ENCODE peak calls at places on chromosomes 12 and 14, in ten cellular contexts. One of them, this sample, is unnamed.
A peak's percentile ranks its signal among the peaks of the same experiment; 100 is the strongest.

GRCh38 chr12:104154806-104155205 is 16.8 kb upstream of the NFYB start:
- DNase-seq in fibroblast of the aortic adventitia: no peak
- DNase-seq in aorta: no peak
- DNase-seq in progenitor cell of endocrine pancreas: no peak
- DNase-seq in C1 segment of cervical spinal cord: no peak
- DNase-seq in activated naive CD4-positive, alpha-beta T cell treated with Interleukin-2 at 50 U/mL for 16 hours: no peak
- DNase-seq in EL: no peak
- DNase-seq in stimulated activated CD4-positive, alpha-beta T cell treated with anti-CD3 and anti-CD28 coated beads, Interleukin-1b, Interleukin-23, amount 100 ng/mL, for 1 hour: no peak
- DNase-seq in WTC11: no peak
- DNase-seq in hypothalamus: no peak
- DNase-seq in this sample: no peak

GRCh38 chr14:49950275-49951250 is 57.7 kb downstream of the ARF6 start:
- DNase-seq in C1 segment of cervical spinal cord: no peak
- DNase-seq in WTC11: no peak
- DNase-seq in aorta: no peak
- DNase-seq in fibroblast of the aortic adventitia: no peak
- DNase-seq in activated naive CD4-positive, alpha-beta T cell treated with Interleukin-2 at 50 U/mL for 16 hours: peak; percentile 12
- DNase-seq in hypothalamus: no peak
- DNase-seq in stimulated activated CD4-positive, alpha-beta T cell treated with anti-CD3 and anti-CD28 coated beads, Interleukin-1b, Interleukin-23, amount 100 ng/mL, for 1 hour: no peak
- DNase-seq in EL: no peak
- DNase-seq in progenitor cell of endocrine pancreas: no peak
- DNase-seq in this sample: no peak

GRCh38 chr12:64010069-64010686 is 165.7 kb downstream of the SRGAP1 start:
- DNase-seq in EL: peak; percentile 85
- DNase-seq in activated naive CD4-positive, alpha-beta T cell treated with Interleukin-2 at 50 U/mL for 16 hours: no peak
- DNase-seq in hypothalamus: no peak
- DNase-seq in WTC11: no peak
- DNase-seq in stimulated activated CD4-positive, alpha-beta T cell treated with anti-CD3 and anti-CD28 coated beads, Interleukin-1b, Interleukin-23, amount 100 ng/mL, for 1 hour: no peak
- DNase-seq in fibroblast of the aortic adventitia: peak; percentile 62
- DNase-seq in progenitor cell of endocrine pancreas: no peak
- DNase-seq in aorta: no peak
- DNase-seq in C1 segment of cervical spinal cord: no peak
- DNase-seq in this sample: no peak

GRCh38 chr14:106625181-106625580 is 1098.8 kb downstream of the TMEM121 start:
- DNase-seq in EL: no peak
- DNase-seq in hypothalamus: no peak
- DNase-seq in aorta: no peak
- DNase-seq in WTC11: no peak
- DNase-seq in fibroblast of the aortic adventitia: no peak
- DNase-seq in activated naive CD4-positive, alpha-beta T cell treated with Interleukin-2 at 50 U/mL for 16 hours: no peak
- DNase-seq in stimulated activated CD4-positive, alpha-beta T cell treated with anti-CD3 and anti-CD28 coated beads, Interleukin-1b, Interleukin-23, amount 100 ng/mL, for 1 hour: no peak
- DNase-seq in progenitor cell of endocrine pancreas: no peak
- DNase-seq in C1 segment of cervical spinal cord: no peak
- DNase-seq in this sample: no peak

GRCh38 chr14:101055106-101055662 is 151.7 kb upstream of the RTL1 start:
- DNase-seq in C1 segment of cervical spinal cord: no peak
- DNase-seq in activated naive CD4-positive, alpha-beta T cell treated with Interleukin-2 at 50 U/mL for 16 hours: no peak
- DNase-seq in hypothalamus: no peak
- DNase-seq in fibroblast of the aortic adventitia: no peak
- DNase-seq in WTC11: no peak
- DNase-seq in EL: no peak
- DNase-seq in progenitor cell of endocrine pancreas: no peak
- DNase-seq in aorta: peak; percentile 37
- DNase-seq in stimulated activated CD4-positive, alpha-beta T cell treated with anti-CD3 and anti-CD28 coated beads, Interleukin-1b, Interleukin-23, amount 100 ng/mL, for 1 hour: no peak
- DNase-seq in this sample: no peak

GRCh38 chr12:51270847-51271518 is 768 bp upstream of the SMAGP start:
- DNase-seq in fibroblast of the aortic adventitia: peak; percentile 77
- DNase-seq in hypothalamus: no peak
- DNase-seq in WTC11: no peak
- DNase-seq in stimulated activated CD4-positive, alpha-beta T cell treated with anti-CD3 and anti-CD28 coated beads, Interleukin-1b, Interleukin-23, amount 100 ng/mL, for 1 hour: no peak
- DNase-seq in aorta: no peak
- DNase-seq in EL: peak; percentile 85
- DNase-seq in activated naive CD4-positive, alpha-beta T cell treated with Interleukin-2 at 50 U/mL for 16 hours: no peak
- DNase-seq in C1 segment of cervical spinal cord: no peak
- DNase-seq in progenitor cell of endocrine pancreas: no peak
- DNase-seq in this sample: no peak

GRCh38 chr14:96203635-96204034 is 1.0 kb upstream of the BDKRB2 start:
- DNase-seq in progenitor cell of endocrine pancreas: no peak
- DNase-seq in WTC11: no peak
- DNase-seq in hypothalamus: no peak
- DNase-seq in aorta: no peak
- DNase-seq in stimulated activated CD4-positive, alpha-beta T cell treated with anti-CD3 and anti-CD28 coated beads, Interleukin-1b, Interleukin-23, amount 100 ng/mL, for 1 hour: no peak
- DNase-seq in activated naive CD4-positive, alpha-beta T cell treated with Interleukin-2 at 50 U/mL for 16 hours: no peak
- DNase-seq in fibroblast of the aortic adventitia: no peak
- DNase-seq in C1 segment of cervical spinal cord: no peak
- DNase-seq in EL: no peak
- DNase-seq in this sample: no peak

GRCh38 chr12:106766393-106766826 is 8.1 kb upstream of the RIC8B start:
- DNase-seq in activated naive CD4-positive, alpha-beta T cell treated with Interleukin-2 at 50 U/mL for 16 hours: no peak
- DNase-seq in EL: no peak
- DNase-seq in C1 segment of cervical spinal cord: no peak
- DNase-seq in WTC11: no peak
- DNase-seq in aorta: no peak
- DNase-seq in progenitor cell of endocrine pancreas: no peak
- DNase-seq in fibroblast of the aortic adventitia: no peak
- DNase-seq in hypothalamus: no peak
- DNase-seq in stimulated activated CD4-positive, alpha-beta T cell treated with anti-CD3 and anti-CD28 coated beads, Interleukin-1b, Interleukin-23, amount 100 ng/mL, for 1 hour: no peak
- DNase-seq in this sample: no peak

GRCh38 chr12:120944645-120945217 is 33.6 kb upstream of the HNF1A start:
- DNase-seq in fibroblast of the aortic adventitia: peak; percentile 50
- DNase-seq in activated naive CD4-positive, alpha-beta T cell treated with Interleukin-2 at 50 U/mL for 16 hours: peak; percentile 71
- DNase-seq in WTC11: peak; percentile 81
- DNase-seq in EL: peak; percentile 55
- DNase-seq in stimulated activated CD4-positive, alpha-beta T cell treated with anti-CD3 and anti-CD28 coated beads, Interleukin-1b, Interleukin-23, amount 100 ng/mL, for 1 hour: peak; percentile 54
- DNase-seq in aorta: peak; percentile 72
- DNase-seq in C1 segment of cervical spinal cord: no peak
- DNase-seq in progenitor cell of endocrine pancreas: peak; percentile 31
- DNase-seq in hypothalamus: no peak
- DNase-seq in this sample: peak; percentile 59